ENCODE peak calls at places on chromosomes 4 and X, in ten cellular contexts. B, W, R, D, E, V, Z, P, T and L are unnamed samples.

GRCh38 chr4:25843340-25844097 is 19.3 kb downstream of the SEL1L3 start:
- DNase-seq in V (no peak), B (peak), D (peak), Z (no peak), W (no peak), T (no peak), R (no peak), P (peak), E (no peak), L (no peak)

GRCh38 chrX:47215291-47215900 is 3.1 kb upstream of the CDK16 start:
- DNase-seq in V (no peak), D (no peak), T (no peak), W (no peak), B (no peak), E (peak), P (no peak), Z (no peak), R (no peak), L (no peak)

GRCh38 chr4:61397174-61397573 is 197.0 kb downstream of the ADGRL3 start:
- DNase-seq in R (no peak), D (no peak), Z (peak), P (no peak), E (no peak), W (no peak), B (peak), V (no peak), T (no peak), L (no peak)

GRCh38 chr4:180808862-180809261 is 1434.3 kb upstream of the TENM3 start:
- DNase-seq in Z (no peak), T (no peak), P (no peak), R (no peak), D (no peak), W (no peak), E (no peak), V (no peak), B (no peak), L (no peak)

GRCh38 chr4:163673848-163674702 is 179.6 kb downstream of the TMA16 start:
- DNase-seq in W (no peak), Z (no peak), T (no peak), P (no peak), D (no peak), R (no peak), E (no peak), B (no peak), V (no peak), L (no peak)

GRCh38 chr4:8585186-8585585 is 5.0 kb downstream of the GPR78 start:
- DNase-seq in R (no peak), Z (no peak), V (no peak), E (no peak), B (no peak), P (no peak), T (no peak), D (no peak), W (no peak), L (no peak)

GRCh38 chrX:20067709-20068315 is 48.9 kb downstream of the MAP7D2 start:
- DNase-seq in V (no peak), E (peak), P (no peak), T (no peak), Z (peak), B (peak), D (peak), R (peak), W (peak), L (peak)

GRCh38 chr4:164880489-164881262 is 3.7 kb downstream of the APELA start:
- DNase-seq in P (no peak), R (no peak), E (no peak), B (no peak), Z (no peak), D (no peak), T (no peak), W (no peak), V (no peak), L (no peak)

GRCh38 chr4:73734405-73735070 is 5.8 kb upstream of the CXCL8 start:
- DNase-seq in R (no peak), E (peak), V (no peak), W (no peak), Z (peak), B (peak), T (no peak), D (no peak), P (no peak), L (no peak)

GRCh38 chr4:30718889-30719252 is 1.3 kb upstream of the PCDH7 start:
- DNase-seq in T (no peak), B (peak), V (peak), W (no peak), D (no peak), R (no peak), P (no peak), E (no peak), Z (peak), L (peak)

GRCh38 chr4:105061136-105061696 is 85.5 kb upstream of the TET2 start:
- DNase-seq in B (peak), W (peak), P (peak), D (no peak), Z (peak), E (peak), V (peak), T (peak), R (no peak), L (peak)

GRCh38 chr4:20137176-20137575 is 114.5 kb upstream of the SLIT2 start:
- DNase-seq in P (no peak), Z (peak), E (peak), R (peak), T (no peak), D (no peak), V (no peak), W (no peak), B (peak), L (no peak)

GRCh38 chrX:15465347-15465746 is 27.8 kb downstream of the PIR start:
- DNase-seq in B (peak), Z (peak), D (no peak), P (no peak), T (no peak), W (no peak), R (no peak), E (peak), V (peak), L (no peak)

GRCh38 chr4:154551872-154552686 is 1.9 kb upstream of the PLRG1 start:
- DNase-seq in D (peak), R (peak), B (peak), P (peak), V (peak), Z (peak), E (peak), T (peak), W (peak), L (peak)

GRCh38 chr4:20520901-20521300 is 179.4 kb upstream of the PACRGL start:
- DNase-seq in Z (peak), W (no peak), V (no peak), P (no peak), D (no peak), R (peak), B (peak), T (no peak), E (peak), L (peak)

GRCh38 chr4:3254302-3255131 is 5.6 kb downstream of the MSANTD1 start:
- DNase-seq in W (no peak), V (no peak), R (no peak), E (no peak), Z (no peak), D (peak), T (no peak), B (no peak), P (no peak), L (no peak)

GRCh38 chr4:184400375-184400870 is 73.9 kb downstream of the IRF2 start:
- DNase-seq in W (no peak), E (peak), V (no peak), Z (peak), T (no peak), R (peak), B (peak), D (peak), P (no peak), L (peak)

GRCh38 chr4:15333692-15334633 is 93.9 kb upstream of the C1QTNF7 start:
- DNase-seq in T (no peak), E (peak), P (no peak), D (no peak), W (no peak), V (no peak), Z (no peak), B (no peak), R (peak), L (peak)

GRCh38 chr4:14771091-14771490 is 231.2 kb upstream of the CPEB2 start:
- DNase-seq in W (no peak), E (peak), P (no peak), B (no peak), R (no peak), T (no peak), V (no peak), D (no peak), Z (no peak), L (peak)

GRCh38 chrX:134158821-134159512 is 78.0 kb upstream of the CCDC160 start:
- DNase-seq in T (peak), E (no peak), Z (no peak), P (no peak), R (no peak), D (no peak), W (no peak), B (no peak), V (no peak), L (peak)

GRCh38 chr4:108342325-108342986 is 173.7 kb upstream of the LEF1 start:
- DNase-seq in B (no peak), W (no peak), R (no peak), P (peak), E (peak), Z (no peak), D (no peak), V (no peak), T (no peak), L (no peak)

GRCh38 chr4:185028625-185029024 is 10.3 kb downstream of the HELT start:
- DNase-seq in Z (no peak), P (no peak), R (no peak), T (no peak), W (no peak), D (no peak), V (no peak), B (no peak), E (no peak), L (no peak)

GRCh38 chr4:76219299-76220055 is 5.9 kb upstream of the SCARB2 start:
- DNase-seq in P (no peak), W (no peak), T (no peak), R (peak), V (no peak), B (peak), D (no peak), Z (peak), E (no peak), L (peak)

GRCh38 chr4:169152899-169153298 is 117.9 kb downstream of the SH3RF1 start:
- DNase-seq in R (no peak), P (no peak), T (no peak), V (no peak), B (no peak), E (no peak), D (no peak), W (no peak), Z (no peak), L (no peak)

GRCh38 chr4:78602334-78602733 is 50.8 kb downstream of the ANXA3 start:
- DNase-seq in W (no peak), D (no peak), E (no peak), R (no peak), T (no peak), B (no peak), P (no peak), V (no peak), Z (no peak), L (peak)